ENCODE peak calls at places on chromosomes 5 and 9, in five cellular contexts. G is spleen; Y is WTC11; F is DMS 273 treated with DMSO at 0.1 percent for 48 hours; M is stimulated activated CD4-positive, alpha-beta T cell treated with anti-CD3 and anti-CD28 coated beads, Interleukin-12 subunit alpha, Interleukin-12 subunit beta, amount 100 ng/mL, for 4 hours. T is an unnamed sample.
A peak's percentile ranks its signal among the peaks of the same experiment; 100 is the strongest.

GRCh38 chr9:8825600-8826147 is 1026.1 kb upstream of the DMAC1 start:
- DNase-seq in G (no peak), Y (no peak), F (no peak), M (no peak), T (no peak)

GRCh38 chr5:143002459-143003327 is 232.5 kb downstream of the ARHGAP26 start:
- DNase-seq in G (peak; percentile 74), Y (no peak), F (no peak), M (no peak), T (no peak)

GRCh38 chr9:119284118-119284517 is 85.1 kb downstream of the BRINP1 start:
- DNase-seq in G (no peak), Y (peak; percentile 38), F (peak; percentile 6), M (no peak), T (no peak)

GRCh38 chr5:181220178-181220515 is 2.9 kb upstream of the TRIM41 start:
- DNase-seq in G (no peak), Y (no peak), F (no peak), M (no peak), T (no peak)

GRCh38 chr5:2522372-2522771 is 229.1 kb downstream of the IRX2 start:
- DNase-seq in G (no peak), Y (no peak), F (no peak), M (no peak), T (no peak)

GRCh38 chr9:129866373-129867137 is 31.3 kb downstream of the USP20 start:
- DNase-seq in G (no peak), Y (no peak), F (no peak), M (no peak), T (no peak)

GRCh38 chr9:128026255-128027165 is 40.6 kb downstream of the NAIF1 start:
- DNase-seq in G (peak; percentile 91), Y (no peak), F (no peak), M (peak; percentile 50), T (no peak)

GRCh38 chr5:168612123-168612522 is 33.0 kb upstream of the PANK3 start:
- DNase-seq in G (no peak), Y (no peak), F (no peak), M (no peak), T (no peak)

GRCh38 chr9:97572892-97573365 is 60.2 kb downstream of the TSTD2 start:
- DNase-seq in G (peak; percentile 25), Y (no peak), F (no peak), M (no peak), T (no peak)

GRCh38 chr5:129460951-129461815 is 1.1 kb downstream of the ADAMTS19 start:
- DNase-seq in G (peak; percentile 74), Y (peak; percentile 80), F (no peak), M (no peak), T (no peak)

GRCh38 chr5:160188151-160188967 is 40.9 kb upstream of the FABP6 start:
- DNase-seq in G (peak; percentile 80), Y (peak; percentile 77), F (no peak), M (no peak), T (no peak)

GRCh38 chr5:121628783-121629182 is 222.9 kb upstream of the FTMT start:
- DNase-seq in G (no peak), Y (no peak), F (no peak), M (no peak), T (no peak)

GRCh38 chr9:135522137-135522877 is 1.1 kb downstream of the LCN1 start:
- DNase-seq in G (no peak), Y (no peak), F (no peak), M (no peak), T (no peak)

GRCh38 chr9:89367726-89368437 is 49.6 kb downstream of the SECISBP2 start:
- DNase-seq in G (no peak), Y (no peak), F (no peak), M (no peak), T (no peak)

GRCh38 chr5:1273745-1274144 is 21.1 kb downstream of the TERT start:
- DNase-seq in G (no peak), Y (no peak), F (no peak), M (no peak), T (no peak)

GRCh38 chr5:181221792-181222629 is 1.1 kb upstream of the TRIM41 start:
- DNase-seq in G (peak; percentile 97), Y (peak; percentile 99), F (no peak), M (peak; percentile 99), T (peak; percentile 89)

GRCh38 chr5:27639005-27639612 is 600.7 kb upstream of the CDH9 start:
- DNase-seq in G (no peak), Y (no peak), F (no peak), M (no peak), T (no peak)

GRCh38 chr9:35079041-35079425 is 709 bp downstream of the FANCG start:
- DNase-seq in G (no peak), Y (no peak), F (no peak), M (no peak), T (no peak)

GRCh38 chr9:98324801-98325200 is 69.4 kb upstream of the TBC1D2 start:
- DNase-seq in G (no peak), Y (no peak), F (no peak), M (no peak), T (no peak)

GRCh38 chr5:1521054-1521453 is 2.7 kb downstream of the LPCAT1 start:
- DNase-seq in G (no peak), Y (peak; percentile 9), F (no peak), M (no peak), T (no peak)

GRCh38 chr9:113668057-113668456 is 204.5 kb downstream of the RGS3 start:
- DNase-seq in G (no peak), Y (no peak), F (no peak), M (no peak), T (no peak)

GRCh38 chr9:27368317-27368985 is 71.5 kb upstream of the EQTN start:
- DNase-seq in G (no peak), Y (no peak), F (no peak), M (no peak), T (no peak)

GRCh38 chr9:113997610-113998009 is 80.5 kb downstream of the AMBP start:
- DNase-seq in G (no peak), Y (no peak), F (no peak), M (no peak), T (no peak)

GRCh38 chr5:30698217-30698616 is 495.3 kb upstream of the CDH6 start:
- DNase-seq in G (no peak), Y (no peak), F (no peak), M (no peak), T (no peak)

T was measured in LNCaP clone FGC.